ENCODE peak calls at places on chromosomes 11 and 22, in six cellular contexts. One of them, this sample, is unnamed.

GRCh38 chr11:112977620-112978212 is 16.5 kb downstream of the NCAM1 start:
- DNase-seq in NCI-H1092 treated with DMSO at 0.1 percent for 48 hours: no peak
- DNase-seq in sigmoid colon: peak
- DNase-seq in stimulated activated CD4-positive, alpha-beta T cell treated with anti-CD3 and anti-CD28 coated beads, Interleukin-12 subunit alpha, Interleukin-12 subunit beta, amount 100 ng/mL, for 24 hours: no peak
- DNase-seq in endothelial cell: no peak
- DNase-seq in GM10248: no peak
- DNase-seq in this sample: no peak

GRCh38 chr22:38844661-38845367 is 986 bp upstream of the NPTXR start:
- DNase-seq in NCI-H1092 treated with DMSO at 0.1 percent for 48 hours: no peak
- DNase-seq in sigmoid colon: no peak
- DNase-seq in stimulated activated CD4-positive, alpha-beta T cell treated with anti-CD3 and anti-CD28 coated beads, Interleukin-12 subunit alpha, Interleukin-12 subunit beta, amount 100 ng/mL, for 24 hours: no peak
- DNase-seq in endothelial cell: no peak
- DNase-seq in GM10248: no peak
- DNase-seq in this sample: no peak

GRCh38 chr22:50569041-50569459 is 6.3 kb upstream of the SYCE3 start:
- DNase-seq in NCI-H1092 treated with DMSO at 0.1 percent for 48 hours: no peak
- DNase-seq in sigmoid colon: peak
- DNase-seq in stimulated activated CD4-positive, alpha-beta T cell treated with anti-CD3 and anti-CD28 coated beads, Interleukin-12 subunit alpha, Interleukin-12 subunit beta, amount 100 ng/mL, for 24 hours: no peak
- DNase-seq in endothelial cell: no peak
- DNase-seq in GM10248: no peak
- DNase-seq in this sample: peak

GRCh38 chr22:46501701-46502100 is 35.7 kb downstream of the CELSR1 start:
- DNase-seq in NCI-H1092 treated with DMSO at 0.1 percent for 48 hours: no peak
- DNase-seq in sigmoid colon: no peak
- DNase-seq in stimulated activated CD4-positive, alpha-beta T cell treated with anti-CD3 and anti-CD28 coated beads, Interleukin-12 subunit alpha, Interleukin-12 subunit beta, amount 100 ng/mL, for 24 hours: no peak
- DNase-seq in endothelial cell: no peak
- DNase-seq in GM10248: no peak
- DNase-seq in this sample: no peak

GRCh38 chr22:32204211-32204855 is 540 bp downstream of the RFPL2 start:
- DNase-seq in NCI-H1092 treated with DMSO at 0.1 percent for 48 hours: peak
- DNase-seq in sigmoid colon: no peak
- DNase-seq in stimulated activated CD4-positive, alpha-beta T cell treated with anti-CD3 and anti-CD28 coated beads, Interleukin-12 subunit alpha, Interleukin-12 subunit beta, amount 100 ng/mL, for 24 hours: no peak
- DNase-seq in endothelial cell: no peak
- DNase-seq in GM10248: no peak
- DNase-seq in this sample: no peak

GRCh38 chr11:12090761-12091261 is 19.6 kb upstream of the MICAL2 start:
- DNase-seq in NCI-H1092 treated with DMSO at 0.1 percent for 48 hours: no peak
- DNase-seq in sigmoid colon: no peak
- DNase-seq in stimulated activated CD4-positive, alpha-beta T cell treated with anti-CD3 and anti-CD28 coated beads, Interleukin-12 subunit alpha, Interleukin-12 subunit beta, amount 100 ng/mL, for 24 hours: no peak
- DNase-seq in endothelial cell: no peak
- DNase-seq in GM10248: no peak
- DNase-seq in this sample: no peak

GRCh38 chr11:114059278-114059983 is at the start of gene ZBTB16:
- DNase-seq in NCI-H1092 treated with DMSO at 0.1 percent for 48 hours: peak
- DNase-seq in sigmoid colon: peak
- DNase-seq in stimulated activated CD4-positive, alpha-beta T cell treated with anti-CD3 and anti-CD28 coated beads, Interleukin-12 subunit alpha, Interleukin-12 subunit beta, amount 100 ng/mL, for 24 hours: no peak
- DNase-seq in endothelial cell: peak
- DNase-seq in GM10248: no peak
- DNase-seq in this sample: peak

GRCh38 chr11:71356904-71357303 is 91.3 kb downstream of the DHCR7 start:
- DNase-seq in NCI-H1092 treated with DMSO at 0.1 percent for 48 hours: no peak
- DNase-seq in sigmoid colon: no peak
- DNase-seq in stimulated activated CD4-positive, alpha-beta T cell treated with anti-CD3 and anti-CD28 coated beads, Interleukin-12 subunit alpha, Interleukin-12 subunit beta, amount 100 ng/mL, for 24 hours: no peak
- DNase-seq in endothelial cell: no peak
- DNase-seq in GM10248: no peak
- DNase-seq in this sample: no peak

GRCh38 chr22:44383071-44383575 is 70.4 kb upstream of the SHISAL1 start:
- DNase-seq in NCI-H1092 treated with DMSO at 0.1 percent for 48 hours: no peak
- DNase-seq in sigmoid colon: peak
- DNase-seq in stimulated activated CD4-positive, alpha-beta T cell treated with anti-CD3 and anti-CD28 coated beads, Interleukin-12 subunit alpha, Interleukin-12 subunit beta, amount 100 ng/mL, for 24 hours: no peak
- DNase-seq in endothelial cell: no peak
- DNase-seq in GM10248: no peak
- DNase-seq in this sample: peak